ENCODE peak calls at places on chromosomes 1 and 21, in seven cellular contexts. U is hepatocyte, T is astrocyte of the spinal cord, O is heart right ventricle, W is A549, R is bronchial epithelial cell, I is HFFc6. X is an unnamed sample.

GRCh38 chr1:96116707-96117106 is 604.9 kb upstream of the PTBP2 start:
- DNase-seq in O (no peak), W (no peak), R (no peak), I (no peak), U (no peak), T (peak; percentile 78), X (no peak)

GRCh38 chr21:45830221-45830640 is 151.3 kb upstream of the COL6A1 start:
- DNase-seq in O (no peak), W (no peak), U (no peak), I (no peak), T (peak; percentile 15), R (no peak), X (no peak)

GRCh38 chr1:235998812-235999211 is 66.1 kb downstream of the NID1 start:
- DNase-seq in R (no peak), I (no peak), U (no peak), T (no peak), W (no peak), O (no peak), X (no peak)

GRCh38 chr1:211633523-211633843 is 41.9 kb downstream of the NEK2 start:
- DNase-seq in T (no peak), W (no peak), U (no peak), O (no peak), R (no peak), I (no peak), X (no peak)

GRCh38 chr1:53899206-53899628 is 5.2 kb downstream of the DIO1 start:
- DNase-seq in I (no peak), T (peak; percentile 87), U (peak; percentile 43), R (no peak), O (no peak), W (no peak), X (no peak)

GRCh38 chr21:18253252-18253651 is 8.6 kb downstream of the CHODL start:
- DNase-seq in O (no peak), I (no peak), U (no peak), T (peak; percentile 9), R (no peak), W (no peak), X (no peak)

GRCh38 chr1:221712776-221713431 is 29.0 kb downstream of the DUSP10 start:
- DNase-seq in T (no peak), I (no peak), O (no peak), U (no peak), R (no peak), W (no peak), X (no peak)

GRCh38 chr1:75276385-75276784 is 142.2 kb downstream of the LHX8 start:
- DNase-seq in U (no peak), T (peak; percentile 5), R (no peak), I (no peak), W (no peak), O (no peak), X (no peak)

GRCh38 chr1:198669023-198669698 is 30.3 kb downstream of the PTPRC start:
- DNase-seq in R (peak; percentile 95), U (peak; percentile 9), O (no peak), W (peak; percentile 44), T (peak; percentile 93), I (peak; percentile 97), X (no peak)

GRCh38 chr1:107912614-107913013 is 52.4 kb downstream of the VAV3 start:
- DNase-seq in W (no peak), R (no peak), U (no peak), I (no peak), T (no peak), O (no peak), X (no peak)

GRCh38 chr1:42005530-42005929 is 86.8 kb upstream of the HIVEP3 start:
- DNase-seq in R (no peak), O (no peak), W (no peak), U (no peak), T (no peak), I (no peak), X (no peak)

GRCh38 chr1:115771847-115772457 is 3.4 kb upstream of the CASQ2 start:
- DNase-seq in I (peak; percentile 86), T (peak; percentile 83), W (peak; percentile 38), U (peak; percentile 90), R (peak; percentile 96), O (peak; percentile 77), X (peak; percentile 75)

DNA sequence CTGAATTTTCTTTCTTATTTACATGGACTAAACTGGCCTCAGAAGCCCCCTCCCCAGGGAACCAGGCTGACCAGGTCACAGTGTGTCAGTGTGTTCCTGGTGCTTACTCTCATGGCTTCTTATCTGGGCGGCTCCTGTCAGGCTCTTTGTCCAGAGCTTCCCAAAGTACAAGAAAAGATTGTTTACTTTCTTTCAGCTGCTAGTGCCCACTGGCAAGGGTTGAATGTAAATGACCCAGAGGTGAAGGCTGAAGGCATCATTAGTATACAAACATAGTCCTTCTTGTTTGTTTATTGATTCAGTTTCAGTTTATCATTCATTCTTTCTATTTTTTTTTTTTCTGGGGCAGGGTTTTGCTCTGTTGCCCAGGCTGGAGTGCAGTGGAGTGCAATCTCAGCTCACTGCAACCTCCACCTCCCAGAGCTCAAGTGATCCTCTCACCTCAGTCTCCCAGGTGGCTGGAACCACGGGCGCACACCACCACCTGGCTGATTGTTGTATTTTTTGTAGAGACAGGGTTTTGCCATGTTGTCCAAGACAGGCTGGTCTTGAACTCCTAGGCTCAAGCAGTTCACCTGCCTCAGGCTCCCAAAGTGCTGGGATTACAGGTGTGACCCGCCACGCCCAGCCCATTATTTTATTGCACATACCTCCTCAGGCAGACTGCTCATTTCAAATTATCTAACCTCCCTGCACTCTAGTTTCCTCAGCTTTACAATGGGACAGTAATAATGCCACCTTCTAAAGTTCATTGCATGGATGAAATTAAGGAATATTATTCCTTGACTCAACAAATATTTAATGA is 9.8 kb upstream of the KDM4A start:
- DNase-seq in T (no peak), O (no peak), W (no peak), U (no peak), I (no peak), R (no peak), X (no peak)
- TF ChIP-seq CTCF in T (no peak), O (no peak), W (no peak), U (peak; percentile 7), I (no peak), R (no peak), X (no peak)

DNA sequence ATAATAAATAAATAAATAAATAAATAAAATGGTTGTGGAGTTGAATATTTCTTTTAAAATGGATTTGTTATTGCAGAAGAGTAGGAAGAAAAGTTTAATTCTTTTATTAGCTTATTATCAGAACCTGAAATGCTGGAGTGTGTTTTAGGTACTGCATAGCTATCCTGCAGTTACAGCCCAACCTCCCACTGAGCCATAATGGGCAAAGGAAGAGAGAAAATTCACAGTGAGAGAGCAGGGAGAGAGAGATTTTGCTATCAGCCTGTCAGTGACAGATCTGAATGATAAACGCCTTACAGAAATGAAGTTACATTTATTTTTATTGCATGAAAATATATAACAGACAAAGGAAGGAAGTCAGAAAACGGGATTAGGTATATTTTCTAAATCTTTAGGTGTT is 425.2 kb downstream of the USP25 start:
- DNase-seq in U (no peak), T (no peak), W (no peak), O (no peak), I (no peak), R (no peak), X (no peak)
- TF ChIP-seq CTCF in U (no peak), T (no peak), W (no peak), O (no peak), I (no peak), R (no peak), X (no peak)

GRCh38 chr1:8740034-8740449 is 77.4 kb downstream of the RERE start:
- DNase-seq in O (no peak), I (peak; percentile 73), U (no peak), R (peak; percentile 90), T (peak; percentile 86), W (no peak), X (no peak)

GRCh38 chr1:8742022-8742924 is 75.2 kb downstream of the RERE start:
- DNase-seq in O (no peak), I (no peak), U (no peak), R (no peak), T (no peak), W (no peak), X (no peak)

GRCh38 chr1:8733463-8733862 is 84.0 kb downstream of the RERE start:
- DNase-seq in T (no peak), R (peak; percentile 89), O (no peak), U (no peak), W (no peak), I (no peak), X (no peak)

GRCh38 chr1:8736927-8737326 is 80.5 kb downstream of the RERE start:
- DNase-seq in R (no peak), W (no peak), O (no peak), U (no peak), I (no peak), T (no peak), X (no peak)

GRCh38 chr1:8739377-8739776 is 78.1 kb downstream of the RERE start:
- DNase-seq in U (no peak), I (no peak), O (no peak), T (no peak), R (no peak), W (no peak), X (peak; percentile 12)
- TF ChIP-seq CTCF in U (no peak), I (no peak), O (no peak), T (no peak), R (no peak), W (no peak), X (no peak)

GRCh38 chr1:246784621-246785535 is 60.7 kb downstream of the SCCPDH start:
- DNase-seq in W (no peak), O (no peak), T (peak; percentile 76), R (no peak), U (no peak), I (peak; percentile 48), X (no peak)
- TF ChIP-seq CTCF in W (no peak), O (no peak), T (no peak), R (no peak), U (no peak), I (no peak), X (no peak)

DNA sequence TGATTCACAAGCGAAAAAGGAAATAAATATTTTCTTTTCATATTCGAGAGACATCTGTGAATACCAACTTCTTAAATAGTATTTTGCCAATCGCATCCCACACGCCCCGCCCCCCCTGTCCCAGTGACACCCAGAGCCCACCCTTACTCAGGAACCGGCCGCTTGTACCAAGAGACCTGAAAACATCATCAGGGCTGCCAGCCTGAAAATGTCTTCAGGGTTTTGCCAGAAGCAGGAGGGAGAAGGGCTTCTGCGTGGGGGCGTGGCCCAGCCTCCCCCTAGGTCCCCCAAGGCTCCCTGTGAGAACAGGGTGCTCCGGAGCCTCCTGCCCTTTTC is 126.4 kb downstream of the PRDM16 start:
- DNase-seq in O (no peak), U (no peak), R (no peak), W (no peak), T (no peak), I (no peak), X (no peak)
- TF ChIP-seq CTCF in O (no peak), U (no peak), R (no peak), W (no peak), T (no peak), I (no peak), X (no peak)

GRCh38 chr21:32941263-32941662 is 84.5 kb upstream of the OLIG2 start:
- DNase-seq in T (no peak), O (no peak), I (no peak), W (no peak), U (no peak), R (no peak), X (no peak)

GRCh38 chr21:32934829-32935228 is 90.9 kb upstream of the OLIG2 start:
- DNase-seq in R (no peak), W (no peak), I (no peak), U (no peak), O (no peak), T (no peak), X (no peak)

GRCh38 chr21:32940079-32941014 is 85.4 kb upstream of the OLIG2 start:
- DNase-seq in R (peak; percentile 35), U (peak; percentile 78), O (peak; percentile 40), T (peak; percentile 35), W (peak; percentile 7), I (peak; percentile 13), X (peak; percentile 34)
- TF ChIP-seq CTCF in R (peak; percentile 70), U (peak; percentile 65), O (peak; percentile 81), T (peak; percentile 87), W (peak; percentile 52), I (peak; percentile 86), X (peak; percentile 71)

GRCh38 chr1:31745898-31746668 is 18.1 kb downstream of the ADGRB2 start:
- DNase-seq in R (no peak), U (no peak), O (no peak), W (no peak), T (no peak), I (no peak), X (no peak)
- TF ChIP-seq CTCF in R (no peak), U (no peak), O (no peak), W (no peak), T (no peak), I (peak; percentile 45), X (no peak)

X was measured in endothelial cell.